ENCODE peak calls at places on chromosomes 11 and 22, in six cellular contexts. T is activated naive CD8-positive, alpha-beta T cell treated with anti-CD3 and anti-CD28 coated beads, Interleukin-2, amount 50 U/mL, for 24 hours; Q is RKO; P is lung microvascular endothelial cell; K is activated CD8-positive, alpha-beta memory T cell treated with anti-CD3 and anti-CD28 coated beads for 48 hours; U is non-pigmented ciliary epithelial cell. J is an unnamed sample.

GRCh38 chr11:20131744-20132666 is 28.3 kb downstream of the DBX1 start:
- DNase-seq in T (peak; percentile 51), Q (no peak), P (peak; percentile 66), K (no peak), U (no peak), J (peak; percentile 63)

GRCh38 chr22:23494593-23495266 is 85.4 kb downstream of the IGLL1 start:
- DNase-seq in T (no peak), Q (no peak), P (no peak), K (no peak), U (no peak), J (no peak)

GRCh38 chr11:116166788-116167465 is 605.9 kb downstream of the BUD13 start:
- DNase-seq in T (no peak), Q (no peak), P (no peak), K (no peak), U (no peak), J (no peak)

GRCh38 chr22:19840955-19841640 is 13.6 kb downstream of the GNB1L start:
- DNase-seq in T (no peak), Q (no peak), P (peak; percentile 33), K (no peak), U (no peak), J (no peak)

GRCh38 chr11:124207102-124207792 is 24.1 kb downstream of the OR10D3 start:
- DNase-seq in T (no peak), Q (no peak), P (no peak), K (no peak), U (no peak), J (no peak)

GRCh38 chr11:13772223-13773046 is 104.0 kb downstream of the FAR1 start:
- DNase-seq in T (peak; percentile 4), Q (peak; percentile 75), P (peak; percentile 80), K (no peak), U (peak; percentile 48), J (peak; percentile 82)

GRCh38 chr11:129930306-129930705 is 34.9 kb upstream of the NFRKB start:
- DNase-seq in T (no peak), Q (peak; percentile 8), P (peak; percentile 65), K (no peak), U (no peak), J (no peak)

GRCh38 chr22:50310949-50311444 is 3.6 kb upstream of the PLXNB2 start:
- DNase-seq in T (no peak), Q (no peak), P (no peak), K (no peak), U (no peak), J (no peak)

GRCh38 chr22:29370556-29370955 is 17.8 kb downstream of the AP1B1 start:
- DNase-seq in T (no peak), Q (no peak), P (no peak), K (no peak), U (no peak), J (no peak)

GRCh38 chr11:60377737-60378136 is 595 bp upstream of the MS4A7 start:
- DNase-seq in T (no peak), Q (no peak), P (no peak), K (no peak), U (no peak), J (no peak)

GRCh38 chr11:19913893-19914249 is 201.2 kb downstream of the NAV2 start:
- DNase-seq in T (no peak), Q (no peak), P (no peak), K (no peak), U (no peak), J (no peak)

GRCh38 chr11:29328961-29329441 is 687.8 kb downstream of the KCNA4 start:
- DNase-seq in T (no peak), Q (peak; percentile 33), P (peak; percentile 80), K (no peak), U (peak; percentile 80), J (peak; percentile 23)

GRCh38 chr11:29293825-29294224 is 723.0 kb downstream of the KCNA4 start:
- DNase-seq in T (no peak), Q (peak; percentile 27), P (peak; percentile 91), K (no peak), U (peak; percentile 73), J (no peak)

J was measured in NCI-H2081.